ENCODE peak calls at places on chromosomes 3 and 15, in five cellular contexts. Z is HT1080, S is HTR-8/SVneo, Y is endodermal cell, B is transverse colon. U is an unnamed sample.

GRCh38 chr3:147392083-147392916 is 14.0 kb downstream of the ZIC4 start:
- DNase-seq in S (peak), B (no peak), Z (no peak), Y (peak), U (peak)

GRCh38 chr3:172106037-172106559 is 66.7 kb downstream of the FNDC3B start:
- DNase-seq in S (no peak), Z (no peak), B (no peak), Y (no peak), U (no peak)

GRCh38 chr3:196207159-196207832 is 3.9 kb downstream of the ZDHHC19 start:
- DNase-seq in B (no peak), S (no peak), Y (peak), Z (no peak), U (no peak)

GRCh38 chr3:179189764-179190163 is 41.6 kb downstream of the PIK3CA start:
- DNase-seq in B (no peak), Y (no peak), Z (no peak), S (no peak), U (peak)

GRCh38 chr15:57505056-57505713 is 86.5 kb upstream of the MYZAP start:
- DNase-seq in B (no peak), Z (peak), S (peak), Y (no peak), U (no peak)

GRCh38 chr15:70589221-70589620 is 174.1 kb downstream of the UACA start:
- DNase-seq in S (no peak), B (no peak), Y (peak), Z (peak), U (peak)

GRCh38 chr3:159853506-159853864 is 135.2 kb upstream of the IL12A start:
- DNase-seq in B (no peak), Z (no peak), S (no peak), Y (no peak), U (no peak)

GRCh38 chr3:28726840-28727239 is 378.2 kb upstream of the AZI2 start:
- DNase-seq in Z (peak), B (peak), S (peak), Y (peak), U (peak)

GRCh38 chr3:9279959-9280358 is 30.5 kb upstream of the SRGAP3 start:
- DNase-seq in B (no peak), S (no peak), Y (no peak), Z (peak), U (peak)

GRCh38 chr3:170864525-170865208 is 5.3 kb downstream of the RPL22L1 start:
- DNase-seq in S (no peak), B (no peak), Y (peak), Z (peak), U (no peak)

GRCh38 chr3:33388374-33389100 is 51.7 kb downstream of the UBP1 start:
- DNase-seq in Y (no peak), Z (peak), S (no peak), B (no peak), U (no peak)

GRCh38 chr3:189901481-189901880 is 219.2 kb downstream of the P3H2 start:
- DNase-seq in B (no peak), Z (no peak), S (no peak), Y (no peak), U (no peak)

GRCh38 chr3:196142674-196142988 is 60.7 kb upstream of the TFRC start:
- DNase-seq in Z (no peak), Y (no peak), S (no peak), B (no peak), U (no peak)

GRCh38 chr3:4750306-4751056 is 228.8 kb upstream of the BHLHE40 start:
- DNase-seq in Z (no peak), B (no peak), Y (no peak), S (no peak), U (peak)

GRCh38 chr3:56881035-56881575 is 79.4 kb upstream of the ARHGEF3 start:
- DNase-seq in Y (no peak), Z (peak), B (no peak), S (no peak), U (no peak)

GRCh38 chr15:83435782-83436181 is 11.4 kb upstream of the SH3GL3 start:
- DNase-seq in Z (no peak), S (no peak), Y (no peak), B (no peak), U (no peak)

GRCh38 chr3:195764961-195765706 is 44.4 kb downstream of the MUC20 start:
- DNase-seq in S (no peak), Z (no peak), B (no peak), Y (no peak), U (no peak)

GRCh38 chr3:172279191-172279640 is 169.0 kb downstream of the GHSR start:
- DNase-seq in Y (no peak), B (no peak), S (no peak), Z (no peak), U (no peak)

GRCh38 chr3:41370307-41370706 is 171.0 kb downstream of the CTNNB1 start:
- DNase-seq in S (no peak), Z (no peak), Y (no peak), B (no peak), U (no peak)

GRCh38 chr3:72487078-72487765 is 361.0 kb downstream of the SHQ1 start:
- DNase-seq in S (peak), Y (peak), Z (peak), B (peak), U (peak)

GRCh38 chr3:130968231-130968630 is 58.4 kb downstream of the ASTE1 start:
- DNase-seq in S (no peak), B (no peak), Z (peak), Y (no peak), U (no peak)

GRCh38 chr15:32034106-32034505 is 3.8 kb downstream of the CHRNA7 start:
- DNase-seq in Z (no peak), S (no peak), B (no peak), Y (no peak), U (no peak)

GRCh38 chr15:97563516-97563915 is 397.0 kb upstream of the ARRDC4 start:
- DNase-seq in B (no peak), S (no peak), Y (no peak), Z (no peak), U (no peak)

GRCh38 chr15:92079047-92079446 is 225.5 kb downstream of the SLCO3A1 start:
- DNase-seq in B (no peak), Y (peak), S (no peak), Z (peak), U (no peak)

GRCh38 chr15:68635142-68635541 is 56.3 kb downstream of the CORO2B start:
- DNase-seq in Y (no peak), S (no peak), Z (no peak), B (no peak), U (peak)

GRCh38 chr15:66290518-66290917 is 2.9 kb upstream of the DIS3L start:
- DNase-seq in S (no peak), Z (peak), Y (no peak), B (no peak), U (no peak)

GRCh38 chr15:29364429-29365078 is 94.9 kb upstream of the NSMCE3 start:
- DNase-seq in Y (peak), Z (peak), S (peak), B (no peak), U (peak)

GRCh38 chr3:56323986-56324420 is 144.3 kb downstream of the ERC2 start:
- DNase-seq in B (no peak), Z (peak), Y (peak), S (peak), U (peak)

GRCh38 chr3:177478170-177478859 is 281.0 kb upstream of the TBL1XR1 start:
- DNase-seq in Z (peak), B (no peak), S (peak), Y (no peak), U (peak)

GRCh38 chr3:28322464-28322863 is 26.1 kb upstream of the ZCWPW2 start:
- DNase-seq in Y (no peak), S (no peak), Z (no peak), B (no peak), U (peak)

GRCh38 chr3:42066516-42067181 is 24.5 kb upstream of the TRAK1 start:
- DNase-seq in Z (no peak), Y (peak), S (no peak), B (no peak), U (peak)

U was measured in myocyte.